ENCODE peak calls at places on chromosomes 4 and X, in five cellular contexts. S is A549, B is GM12865, J is tibial nerve, F is ovary. W is an unnamed sample.

GRCh38 chr4:63965875-63966274 is 443.4 kb downstream of the TECRL start:
- DNase-seq in S (no peak), B (no peak), J (no peak), F (no peak), W (no peak)

GRCh38 chrX:10519761-10520160 is 100.6 kb downstream of the MID1 start:
- DNase-seq in S (no peak), B (no peak), J (no peak), F (no peak), W (no peak)

GRCh38 chr4:157741642-157742041 is 431.2 kb downstream of the GASK1B start:
- DNase-seq in S (no peak), B (no peak), J (no peak), F (no peak), W (no peak)

GRCh38 chr4:139530833-139531427 is 25.1 kb downstream of the SETD7 start:
- DNase-seq in S (peak; percentile 72), B (peak; percentile 51), J (peak; percentile 73), F (no peak), W (peak; percentile 74)

GRCh38 chrX:145609951-145610511 is 207.6 kb upstream of the SLITRK2 start:
- DNase-seq in S (no peak), B (no peak), J (no peak), F (no peak), W (no peak)

GRCh38 chr4:128690009-128690408 is 119.5 kb upstream of the JADE1 start:
- DNase-seq in S (no peak), B (no peak), J (no peak), F (no peak), W (no peak)

GRCh38 chr4:48490012-48490679 is at the start of gene ZAR1:
- DNase-seq in S (no peak), B (no peak), J (no peak), F (no peak), W (no peak)

GRCh38 chr4:61200195-61200990 is at the start of gene ADGRL3:
- DNase-seq in S (no peak), B (no peak), J (no peak), F (no peak), W (peak; percentile 5)

GRCh38 chrX:139196890-139197289 is 333.6 kb upstream of the F9 start:
- DNase-seq in S (no peak), B (no peak), J (no peak), F (no peak), W (no peak)
- TF ChIP-seq CTCF in S (no peak), B (no peak), J (no peak), F (no peak), W (no peak)

GRCh38 chr4:169774466-169775445 is 17.0 kb upstream of the HPF1 start:
- DNase-seq in S (no peak), B (peak; percentile 28), J (no peak), F (no peak), W (peak; percentile 22)
- TF ChIP-seq CTCF in S (no peak), B (peak; percentile 34), J (no peak), F (no peak), W (peak; percentile 42)

GRCh38 chr4:81970454-81970853 is 403.3 kb downstream of the HNRNPD start:
- DNase-seq in S (no peak), B (no peak), J (no peak), F (no peak), W (no peak)
- TF ChIP-seq CTCF in S (no peak), B (no peak), J (no peak), F (no peak), W (no peak)

GRCh38 chrX:40508560-40508959 is 72.2 kb upstream of the ATP6AP2 start:
- DNase-seq in S (no peak), B (no peak), J (no peak), F (no peak), W (no peak)

GRCh38 chrX:40511258-40511657 is 69.5 kb upstream of the ATP6AP2 start:
- DNase-seq in S (no peak), B (no peak), J (no peak), F (no peak), W (no peak)

GRCh38 chrX:40513012-40513411 is 67.8 kb upstream of the ATP6AP2 start:
- DNase-seq in S (no peak), B (no peak), J (no peak), F (no peak), W (no peak)

GRCh38 chrX:40514376-40514775 is 66.4 kb upstream of the ATP6AP2 start:
- DNase-seq in S (no peak), B (no peak), J (no peak), F (no peak), W (no peak)

GRCh38 chrX:40513835-40514234 is 66.9 kb upstream of the ATP6AP2 start:
- DNase-seq in S (no peak), B (no peak), J (no peak), F (no peak), W (no peak)
- TF ChIP-seq CTCF in S (no peak), B (no peak), J (no peak), F (no peak), W (no peak)

DNA sequence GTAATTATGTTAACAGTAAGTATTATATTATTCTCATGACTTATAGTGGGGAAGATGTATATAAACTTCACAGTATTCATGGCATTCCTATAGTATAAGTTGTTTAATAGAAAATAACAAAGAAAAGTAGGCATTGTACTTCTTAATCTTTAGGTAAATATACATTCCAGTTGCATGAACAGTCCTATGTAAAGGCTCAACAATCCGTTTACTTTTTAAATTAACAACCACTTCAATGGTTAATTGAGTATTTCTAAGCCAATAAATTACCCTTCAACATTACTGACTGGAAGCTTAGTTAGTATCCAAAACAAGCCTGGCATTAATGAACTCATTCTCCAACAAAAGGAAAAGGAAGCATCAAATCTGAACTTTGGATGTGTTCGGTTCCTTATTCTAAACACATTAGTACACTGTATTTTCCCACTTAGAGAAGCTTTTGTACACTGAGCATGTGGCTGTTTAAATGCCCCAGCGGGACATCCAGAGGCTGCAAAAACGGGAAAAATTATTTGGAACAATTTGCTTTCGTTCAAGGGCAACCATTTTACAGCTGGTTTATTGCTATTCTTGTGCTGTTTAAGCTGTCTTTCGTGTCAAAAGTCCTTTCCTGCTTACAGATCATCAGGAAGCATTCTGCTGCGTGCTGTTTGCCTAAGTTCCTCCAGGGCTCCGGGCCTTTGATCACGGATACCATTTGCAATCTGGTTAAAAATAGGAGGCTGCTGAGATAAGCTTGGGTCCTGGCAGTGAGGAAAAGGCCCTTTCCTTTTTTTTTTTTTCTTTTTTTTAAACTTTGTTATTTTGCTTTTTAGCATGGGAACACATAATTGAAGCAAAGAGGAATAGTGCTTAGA is 460.3 kb downstream of the SPRY1 start:
- DNase-seq in S (peak; percentile 3), B (no peak), J (peak; percentile 15), F (peak; percentile 60), W (no peak)
- TF ChIP-seq CTCF in S (no peak), B (no peak), J (no peak), F (no peak), W (no peak)

DNA sequence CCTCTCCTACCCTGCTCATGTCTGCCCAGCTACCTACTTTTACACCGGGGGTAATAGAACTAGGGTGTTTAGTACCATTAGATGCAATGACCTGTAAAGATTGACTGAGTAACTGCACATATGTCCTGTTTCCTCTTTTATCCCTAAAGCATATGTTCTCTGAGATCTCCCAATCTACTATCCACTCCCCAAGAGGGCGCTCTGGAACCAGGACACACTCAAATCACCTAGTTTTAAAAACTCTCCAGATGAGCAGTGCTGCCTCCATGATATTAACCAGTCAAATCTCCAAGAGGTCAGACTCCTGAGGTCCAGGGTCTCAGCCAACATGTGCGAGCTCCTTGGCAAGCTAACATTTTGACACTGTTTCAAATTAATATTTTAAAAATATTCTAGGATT is 87.0 kb upstream of the TSPAN5 start:
- DNase-seq in S (no peak), B (peak; percentile 13), J (no peak), F (no peak), W (no peak)
- TF ChIP-seq CTCF in S (peak; percentile 35), B (peak; percentile 16), J (no peak), F (no peak), W (no peak)

GRCh38 chr4:72283357-72283756 is 251.6 kb downstream of the NPFFR2 start:
- DNase-seq in S (no peak), B (no peak), J (no peak), F (no peak), W (no peak)
- TF ChIP-seq CTCF in S (no peak), B (peak; percentile 10), J (no peak), F (no peak), W (no peak)

GRCh38 chrX:23908219-23909003 is 605 bp downstream of the CXorf58 start:
- DNase-seq in S (no peak), B (peak; percentile 27), J (no peak), F (no peak), W (no peak)
- TF ChIP-seq CTCF in S (no peak), B (peak; percentile 22), J (no peak), F (no peak), W (no peak)

GRCh38 chr4:151887151-151887815 is 126.5 kb upstream of the GATB start:
- DNase-seq in S (no peak), B (peak; percentile 79), J (no peak), F (no peak), W (peak; percentile 35)

GRCh38 chr4:151882072-151882803 is 121.4 kb upstream of the GATB start:
- DNase-seq in S (no peak), B (peak; percentile 44), J (no peak), F (no peak), W (peak; percentile 44)

GRCh38 chr4:151888367-151888866 is 127.6 kb upstream of the GATB start:
- DNase-seq in S (no peak), B (peak; percentile 63), J (no peak), F (no peak), W (peak; percentile 22)

GRCh38 chr4:151887816-151888180 is 127.0 kb upstream of the GATB start:
- DNase-seq in S (no peak), B (no peak), J (no peak), F (no peak), W (no peak)

DNA sequence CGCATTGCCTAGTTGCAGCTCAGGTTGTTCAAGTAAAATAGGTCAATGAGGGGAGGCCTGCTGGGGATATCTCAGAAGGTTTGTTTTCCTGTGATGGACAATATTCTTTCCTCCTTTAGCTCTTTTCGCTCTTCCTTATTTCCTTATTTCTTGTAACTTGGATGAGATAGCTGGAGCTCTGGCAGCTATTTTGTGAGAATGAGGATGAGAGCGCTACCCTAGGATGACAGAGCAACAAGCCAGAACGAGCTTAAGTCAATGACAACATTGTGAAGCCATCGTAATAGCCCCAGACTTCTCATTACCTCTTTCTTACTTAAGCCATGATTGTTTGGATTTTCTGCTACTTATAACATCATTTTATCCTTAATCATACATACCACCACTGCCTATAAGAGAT is 124.3 kb upstream of the GATB start:
- DNase-seq in S (no peak), B (no peak), J (no peak), F (no peak), W (no peak)
- TF ChIP-seq CTCF in S (no peak), B (no peak), J (no peak), F (no peak), W (no peak)

DNA sequence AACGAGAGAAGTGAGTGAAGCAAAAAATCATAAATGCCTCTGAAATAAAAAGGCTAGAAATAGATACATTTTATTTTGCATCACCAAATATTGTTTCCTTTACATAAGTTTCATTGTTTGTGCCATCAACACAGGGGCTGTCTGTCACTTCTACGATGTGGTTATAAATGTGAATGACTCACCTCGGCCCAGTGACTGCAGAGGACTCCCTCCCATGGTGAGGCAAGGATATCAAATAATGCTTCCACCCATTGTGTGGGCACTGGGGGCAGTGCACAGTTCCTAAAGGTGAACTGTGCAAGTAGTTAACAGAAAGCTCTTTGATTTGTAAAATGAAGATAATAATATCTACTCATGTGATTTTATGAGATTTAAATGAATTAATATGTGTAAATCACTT is 230.3 kb upstream of the NEIL3 start:
- DNase-seq in S (no peak), B (no peak), J (no peak), F (no peak), W (no peak)
- TF ChIP-seq CTCF in S (no peak), B (no peak), J (no peak), F (no peak), W (no peak)

W was measured in GM10248.